ENCODE peak calls at places on chromosome 2, in four cellular contexts. One of them, this sample, is unnamed.

GRCh38 chr2:203692039-203692710 is 14.3 kb upstream of the CD28 start:
- DNase-seq in K562: no peak
- DNase-seq in HepG2: peak
- DNase-seq in A549: no peak
- DNase-seq in this sample: no peak

GRCh38 chr2:199261221-199261620 is 196.5 kb downstream of the SATB2 start:
- DNase-seq in K562: no peak
- DNase-seq in HepG2: no peak
- DNase-seq in A549: peak
- DNase-seq in this sample: no peak

GRCh38 chr2:233259745-233260144 is 8.3 kb downstream of the ATG16L1 start:
- DNase-seq in K562: no peak
- DNase-seq in HepG2: no peak
- DNase-seq in A549: no peak
- DNase-seq in this sample: no peak

GRCh38 chr2:235149240-235149641 is 197.4 kb downstream of the SH3BP4 start:
- DNase-seq in K562: no peak
- DNase-seq in HepG2: no peak
- DNase-seq in A549: no peak
- DNase-seq in this sample: no peak

GRCh38 chr2:46012618-46013240 is 284.5 kb upstream of the EPAS1 start:
- DNase-seq in K562: no peak
- DNase-seq in HepG2: no peak
- DNase-seq in A549: no peak
- DNase-seq in this sample: peak

GRCh38 chr2:37250869-37251740 is 19.6 kb downstream of the NDUFAF7 start:
- DNase-seq in K562: no peak
- DNase-seq in HepG2: no peak
- DNase-seq in A549: no peak
- DNase-seq in this sample: no peak

GRCh38 chr2:207046642-207047213 is 107.4 kb downstream of the CPO start:
- DNase-seq in K562: no peak
- DNase-seq in HepG2: no peak
- DNase-seq in A549: peak
- DNase-seq in this sample: no peak

GRCh38 chr2:12321017-12321641 is 395.6 kb upstream of the TRIB2 start:
- DNase-seq in K562: no peak
- DNase-seq in HepG2: no peak
- DNase-seq in A549: no peak
- DNase-seq in this sample: no peak

GRCh38 chr2:10234409-10235094 is 68.2 kb upstream of the HPCAL1 start:
- DNase-seq in K562: no peak
- DNase-seq in HepG2: no peak
- DNase-seq in A549: no peak
- DNase-seq in this sample: no peak

GRCh38 chr2:224278531-224278930 is 123.4 kb downstream of the FAM124B start:
- DNase-seq in K562: no peak
- DNase-seq in HepG2: no peak
- DNase-seq in A549: no peak
- DNase-seq in this sample: no peak

GRCh38 chr2:56148825-56149224 is 35.0 kb upstream of the CCDC85A start:
- DNase-seq in K562: no peak
- DNase-seq in HepG2: no peak
- DNase-seq in A549: no peak
- DNase-seq in this sample: no peak

GRCh38 chr2:217360781-217361485 is 501.1 kb upstream of the TNP1 start:
- DNase-seq in K562: no peak
- DNase-seq in HepG2: no peak
- DNase-seq in A549: peak
- DNase-seq in this sample: no peak

GRCh38 chr2:106948550-106948949 is 62.6 kb upstream of the ST6GAL2 start:
- DNase-seq in K562: no peak
- DNase-seq in HepG2: no peak
- DNase-seq in A549: no peak
- DNase-seq in this sample: no peak

GRCh38 chr2:7118606-7119503 is 201.6 kb downstream of the RNF144A start:
- DNase-seq in K562: no peak
- DNase-seq in HepG2: no peak
- DNase-seq in A549: peak
- DNase-seq in this sample: no peak

GRCh38 chr2:234005126-234005525 is 45.4 kb upstream of the SPP2 start:
- DNase-seq in K562: no peak
- DNase-seq in HepG2: no peak
- DNase-seq in A549: no peak
- DNase-seq in this sample: no peak

GRCh38 chr2:85737481-85737880 is 16.3 kb upstream of the ATOH8 start:
- DNase-seq in K562: no peak
- DNase-seq in HepG2: peak
- DNase-seq in A549: peak
- DNase-seq in this sample: no peak

GRCh38 chr2:146108993-146109392 is 1589.1 kb upstream of the ZEB2 start:
- DNase-seq in K562: no peak
- DNase-seq in HepG2: no peak
- DNase-seq in A549: no peak
- DNase-seq in this sample: no peak

GRCh38 chr2:233643128-233643527 is 6.9 kb downstream of the UGT1A10 start:
- DNase-seq in K562: no peak
- DNase-seq in HepG2: peak
- DNase-seq in A549: peak
- DNase-seq in this sample: peak

GRCh38 chr2:108958632-108959341 is 30.2 kb downstream of the EDAR start:
- DNase-seq in K562: no peak
- DNase-seq in HepG2: no peak
- DNase-seq in A549: no peak
- DNase-seq in this sample: no peak

GRCh38 chr2:111678161-111678560 is 205.8 kb downstream of the ANAPC1 start:
- DNase-seq in K562: no peak
- DNase-seq in HepG2: no peak
- DNase-seq in A549: no peak
- DNase-seq in this sample: no peak

GRCh38 chr2:152134488-152135280 is 35.8 kb upstream of the CACNB4 start:
- DNase-seq in K562: no peak
- DNase-seq in HepG2: peak
- DNase-seq in A549: no peak
- DNase-seq in this sample: no peak
- TF ChIP-seq JUN in K562: peak
- TF ChIP-seq JUN in HepG2: no peak
- TF ChIP-seq JUN in A549: no peak
- TF ChIP-seq JUN in this sample: no peak

GRCh38 chr2:64213607-64214275 is 69.5 kb upstream of the PELI1 start:
- DNase-seq in K562: no peak
- DNase-seq in HepG2: no peak
- DNase-seq in A549: no peak
- DNase-seq in this sample: no peak
- TF ChIP-seq JUN in K562: no peak
- TF ChIP-seq JUN in HepG2: no peak
- TF ChIP-seq JUN in A549: no peak
- TF ChIP-seq JUN in this sample: no peak

GRCh38 chr2:128282976-128283810 is 35.5 kb downstream of the HS6ST1 start:
- DNase-seq in K562: no peak
- DNase-seq in HepG2: no peak
- DNase-seq in A549: no peak
- DNase-seq in this sample: no peak
- TF ChIP-seq JUN in K562: no peak
- TF ChIP-seq JUN in HepG2: no peak
- TF ChIP-seq JUN in A549: no peak
- TF ChIP-seq JUN in this sample: no peak

GRCh38 chr2:67485431-67485830 is 88.3 kb downstream of the ETAA1 start:
- DNase-seq in K562: no peak
- DNase-seq in HepG2: no peak
- DNase-seq in A549: no peak
- DNase-seq in this sample: no peak
- TF ChIP-seq JUN in K562: no peak
- TF ChIP-seq JUN in HepG2: no peak
- TF ChIP-seq JUN in A549: no peak
- TF ChIP-seq JUN in this sample: no peak

GRCh38 chr2:182611009-182611408 is 105.0 kb upstream of the DNAJC10 start:
- DNase-seq in K562: no peak
- DNase-seq in HepG2: no peak
- DNase-seq in A549: no peak
- DNase-seq in this sample: no peak
- TF ChIP-seq JUN in K562: no peak
- TF ChIP-seq JUN in HepG2: no peak
- TF ChIP-seq JUN in A549: no peak
- TF ChIP-seq JUN in this sample: no peak

GRCh38 chr2:241861264-241861663 is 2.6 kb upstream of the PDCD1 start:
- DNase-seq in K562: no peak
- DNase-seq in HepG2: no peak
- DNase-seq in A549: no peak
- DNase-seq in this sample: no peak

GRCh38 chr2:241859017-241859435 is 332 bp upstream of the PDCD1 start:
- DNase-seq in K562: peak
- DNase-seq in HepG2: no peak
- DNase-seq in A549: no peak
- DNase-seq in this sample: no peak

GRCh38 chr2:241860184-241861078 is 1.7 kb upstream of the PDCD1 start:
- DNase-seq in K562: peak
- DNase-seq in HepG2: no peak
- DNase-seq in A549: no peak
- DNase-seq in this sample: no peak

GRCh38 chr2:241858206-241859016 is at the start of gene PDCD1:
- DNase-seq in K562: peak
- DNase-seq in HepG2: peak
- DNase-seq in A549: no peak
- DNase-seq in this sample: no peak

DNA sequence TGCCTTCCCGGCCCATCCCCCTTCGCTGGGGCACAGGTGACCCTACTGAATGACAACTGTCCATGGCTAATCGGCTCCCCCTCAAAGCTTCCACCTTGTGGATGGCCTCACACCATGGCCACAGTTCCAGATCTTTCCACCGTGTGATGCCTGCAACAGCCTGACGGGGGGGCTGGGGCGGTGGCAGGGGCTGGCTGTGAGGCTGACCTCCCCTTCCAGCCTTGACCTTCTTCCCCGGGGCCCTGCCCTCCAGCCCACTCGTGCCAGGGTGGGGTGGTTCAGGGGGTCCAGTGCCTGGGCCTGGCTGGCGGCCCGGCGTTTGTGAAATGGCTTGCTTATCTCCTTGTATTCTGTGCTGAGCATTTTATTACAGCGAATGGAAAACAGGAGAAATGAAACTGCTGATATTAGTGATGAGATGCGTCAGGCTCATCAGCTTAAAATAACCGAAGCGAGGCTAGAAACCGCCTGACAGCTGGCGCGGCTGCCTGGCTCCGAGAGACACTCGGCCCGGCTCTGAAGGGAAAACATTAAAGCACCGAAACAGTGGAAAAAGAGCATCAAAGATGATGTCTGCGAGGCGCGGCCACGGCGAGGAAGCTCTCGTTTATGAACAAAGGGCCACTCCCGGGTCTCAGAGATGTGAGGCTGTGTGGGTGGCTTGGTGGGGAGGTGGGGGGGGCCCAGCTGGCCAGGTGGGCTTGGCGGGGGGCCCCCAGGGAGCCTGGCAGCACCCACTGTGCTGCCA is 916 bp upstream of the PDCD1 start:
- DNase-seq in K562: peak
- DNase-seq in HepG2: no peak
- DNase-seq in A549: no peak
- DNase-seq in this sample: no peak
- TF ChIP-seq JUN in K562: no peak
- TF ChIP-seq JUN in HepG2: no peak
- TF ChIP-seq JUN in A549: no peak
- TF ChIP-seq JUN in this sample: no peak

GRCh38 chr2:222791946-222792649 is 68.7 kb upstream of the ACSL3 start:
- DNase-seq in K562: no peak
- DNase-seq in HepG2: no peak
- DNase-seq in A549: no peak
- DNase-seq in this sample: no peak
- TF ChIP-seq JUN in K562: no peak
- TF ChIP-seq JUN in HepG2: no peak
- TF ChIP-seq JUN in A549: no peak
- TF ChIP-seq JUN in this sample: no peak